ENCODE peak calls at places on chromosomes 6 and 20, in four cellular contexts. W is RWPE1; R is bronchial epithelial cell; L is activated CD4-positive, alpha-beta T cell treated with anti-CD3 and anti-CD28 coated beads, Interleukin-2, amount 50 U/mL, for 48 hours. E is an unnamed sample.

GRCh38 chr6:3939964-3940363 is 90.8 kb downstream of the FAM50B start:
- DNase-seq in L (no peak), R (no peak), W (no peak), E (no peak)

GRCh38 chr6:39137235-39137634 is 22.2 kb upstream of the SAYSD1 start:
- DNase-seq in L (peak; percentile 35), R (peak; percentile 43), W (peak; percentile 38), E (no peak)

GRCh38 chr6:39610229-39610628 is 115.0 kb downstream of the KIF6 start:
- DNase-seq in L (no peak), W (no peak), R (no peak), E (no peak)

GRCh38 chr6:25883536-25883935 is 9.5 kb upstream of the SLC17A3 start:
- DNase-seq in L (no peak), R (peak; percentile 10), W (no peak), E (no peak)

GRCh38 chr20:46022411-46023147 is 6.4 kb upstream of the SLC12A5 start:
- DNase-seq in R (no peak), L (peak; percentile 86), W (peak; percentile 65), E (peak; percentile 49)

GRCh38 chr6:146357578-146358340 is 185.9 kb upstream of the RAB32 start:
- DNase-seq in L (no peak), R (peak; percentile 96), W (peak; percentile 48), E (no peak)

GRCh38 chr6:160950507-160950906 is 41.1 kb upstream of the MAP3K4 start:
- DNase-seq in L (no peak), R (peak; percentile 94), W (peak; percentile 85), E (no peak)

GRCh38 chr20:14062171-14062570 is 66.9 kb downstream of the MACROD2 start:
- DNase-seq in W (no peak), R (no peak), L (no peak), E (no peak)

GRCh38 chr6:134123666-134124208 is 71.3 kb upstream of the SLC2A12 start:
- DNase-seq in L (no peak), W (peak; percentile 35), R (peak; percentile 93), E (no peak)

GRCh38 chr6:29791162-29791561 is 36.5 kb upstream of the HLA-G start:
- DNase-seq in R (peak; percentile 59), W (no peak), L (no peak), E (no peak)

GRCh38 chr20:6123650-6124014 is 802 bp upstream of the FERMT1 start:
- DNase-seq in W (no peak), L (no peak), R (no peak), E (no peak)

GRCh38 chr6:118724211-118724610 is 72.8 kb upstream of the CEP85L start:
- DNase-seq in R (peak; percentile 67), W (no peak), L (no peak), E (no peak)

GRCh38 chr20:52943185-52943841 is 28.8 kb upstream of the TSHZ2 start:
- DNase-seq in W (peak; percentile 85), L (no peak), R (peak; percentile 90), E (no peak)

GRCh38 chr6:34071884-34072379 is 74.0 kb downstream of the GRM4 start:
- DNase-seq in W (no peak), R (no peak), L (no peak), E (no peak)

GRCh38 chr20:63475209-63475608 is 2.8 kb upstream of the KCNQ2 start:
- DNase-seq in R (peak; percentile 8), L (no peak), W (peak; percentile 62), E (no peak)

GRCh38 chr6:135535989-135536414 is 38.5 kb upstream of the AHI1 start:
- DNase-seq in W (peak; percentile 41), L (no peak), R (peak; percentile 81), E (no peak)

GRCh38 chr6:163291622-163292021 is 122.9 kb upstream of the QKI start:
- DNase-seq in L (no peak), W (no peak), R (no peak), E (no peak)

GRCh38 chr6:162078667-162079066 is 648.9 kb downstream of the PRKN start:
- DNase-seq in L (no peak), R (no peak), W (no peak), E (no peak)

GRCh38 chr20:2867081-2867860 is 6.0 kb upstream of the PTPRA start:
- DNase-seq in L (no peak), R (no peak), W (no peak), E (no peak)

GRCh38 chr20:51190783-51191180 is 167.9 kb upstream of the KCNG1 start:
- DNase-seq in L (no peak), R (peak; percentile 40), W (no peak), E (no peak)

GRCh38 chr20:17716331-17716730 is 16.6 kb downstream of the BANF2 start:
- DNase-seq in L (no peak), W (no peak), R (no peak), E (no peak)

GRCh38 chr20:54454982-54455381 is 20.4 kb upstream of the DOK5 start:
- DNase-seq in R (no peak), W (no peak), L (no peak), E (no peak)

GRCh38 chr6:69286341-69286740 is 510.5 kb downstream of the LMBRD1 start:
- DNase-seq in L (no peak), W (no peak), R (no peak), E (peak; percentile 12)

GRCh38 chr6:23446394-23447001 is 679.5 kb upstream of the NRSN1 start:
- DNase-seq in W (peak; percentile 6), L (no peak), R (peak; percentile 57), E (peak; percentile 61)

GRCh38 chr6:131317516-131317915 is 182.2 kb downstream of the AKAP7 start:
- DNase-seq in R (no peak), W (no peak), L (no peak), E (no peak)

GRCh38 chr20:2746636-2747265 is 53.7 kb downstream of the CPXM1 start:
- DNase-seq in W (no peak), R (no peak), L (no peak), E (no peak)

GRCh38 chr20:53402233-53403005 is 191.2 kb downstream of the ZNF217 start:
- DNase-seq in R (no peak), W (no peak), L (no peak), E (no peak)

E was measured in NCI-H1092.